ENCODE peak calls at places on chromosomes 5 and 9, in six cellular contexts. One of them, this sample, is unnamed.

GRCh38 chr9:30851600-30851999 is 1532.8 kb upstream of the ACO1 start:
- ATAC-seq in upper lobe of left lung: no peak
- ATAC-seq in HCT116: no peak
- ATAC-seq in gastrocnemius medialis: no peak
- ATAC-seq in IMR-90: no peak
- ATAC-seq in body of pancreas: no peak
- ATAC-seq in this sample: no peak

GRCh38 chr9:28014212-28014611 is 440.9 kb upstream of the C9orf72 start:
- ATAC-seq in HCT116: no peak
- ATAC-seq in upper lobe of left lung: no peak
- ATAC-seq in IMR-90: no peak
- ATAC-seq in body of pancreas: no peak
- ATAC-seq in gastrocnemius medialis: no peak
- ATAC-seq in this sample: no peak

GRCh38 chr9:98974554-98974953 is 30.8 kb downstream of the COL15A1 start:
- ATAC-seq in upper lobe of left lung: no peak
- ATAC-seq in gastrocnemius medialis: no peak
- ATAC-seq in HCT116: peak
- ATAC-seq in IMR-90: no peak
- ATAC-seq in body of pancreas: peak
- ATAC-seq in this sample: no peak

GRCh38 chr9:76412638-76413037 is 18.4 kb upstream of the RFK start:
- ATAC-seq in upper lobe of left lung: no peak
- ATAC-seq in HCT116: no peak
- ATAC-seq in gastrocnemius medialis: no peak
- ATAC-seq in body of pancreas: no peak
- ATAC-seq in IMR-90: no peak
- ATAC-seq in this sample: no peak

GRCh38 chr5:5633579-5633978 is 211.1 kb downstream of the ICE1 start:
- ATAC-seq in gastrocnemius medialis: no peak
- ATAC-seq in upper lobe of left lung: no peak
- ATAC-seq in IMR-90: no peak
- ATAC-seq in HCT116: no peak
- ATAC-seq in body of pancreas: no peak
- ATAC-seq in this sample: no peak

GRCh38 chr5:141737485-141737884 is 55.5 kb upstream of the ARAP3 start:
- ATAC-seq in IMR-90: no peak
- ATAC-seq in gastrocnemius medialis: no peak
- ATAC-seq in upper lobe of left lung: no peak
- ATAC-seq in body of pancreas: no peak
- ATAC-seq in HCT116: no peak
- ATAC-seq in this sample: no peak

GRCh38 chr9:126375386-126375785 is 48.8 kb downstream of the MVB12B start:
- ATAC-seq in body of pancreas: no peak
- ATAC-seq in IMR-90: peak
- ATAC-seq in upper lobe of left lung: peak
- ATAC-seq in HCT116: no peak
- ATAC-seq in gastrocnemius medialis: no peak
- ATAC-seq in this sample: peak

GRCh38 chr5:154740957-154741356 is 14.2 kb upstream of the LARP1 start:
- ATAC-seq in IMR-90: peak
- ATAC-seq in upper lobe of left lung: peak
- ATAC-seq in HCT116: no peak
- ATAC-seq in body of pancreas: no peak
- ATAC-seq in gastrocnemius medialis: peak
- ATAC-seq in this sample: peak

GRCh38 chr9:95514402-95514801 is 2.4 kb downstream of the PTCH1 start:
- ATAC-seq in upper lobe of left lung: no peak
- ATAC-seq in gastrocnemius medialis: no peak
- ATAC-seq in IMR-90: no peak
- ATAC-seq in HCT116: no peak
- ATAC-seq in body of pancreas: no peak
- ATAC-seq in this sample: no peak
- H3K4me3 ChIP-seq in upper lobe of left lung: no peak
- H3K4me3 ChIP-seq in gastrocnemius medialis: no peak
- H3K4me3 ChIP-seq in IMR-90: no peak
- H3K4me3 ChIP-seq in HCT116: no peak
- H3K4me3 ChIP-seq in body of pancreas: no peak
- H3K4me3 ChIP-seq in this sample: no peak

GRCh38 chr5:41924872-41925554 is at the start of gene FBXO4:
- ATAC-seq in IMR-90: peak
- ATAC-seq in gastrocnemius medialis: peak
- ATAC-seq in body of pancreas: peak
- ATAC-seq in upper lobe of left lung: peak
- ATAC-seq in HCT116: peak
- ATAC-seq in this sample: peak
- TF ChIP-seq POLR2A in IMR-90: peak
- TF ChIP-seq POLR2A in gastrocnemius medialis: peak
- TF ChIP-seq POLR2A in body of pancreas: peak
- TF ChIP-seq POLR2A in upper lobe of left lung: peak
- TF ChIP-seq POLR2A in HCT116: peak
- TF ChIP-seq POLR2A in this sample: peak

GRCh38 chr9:83218411-83219090 is 155.6 kb upstream of the RASEF start:
- ATAC-seq in HCT116: no peak
- ATAC-seq in body of pancreas: no peak
- ATAC-seq in gastrocnemius medialis: no peak
- ATAC-seq in upper lobe of left lung: no peak
- ATAC-seq in IMR-90: no peak
- ATAC-seq in this sample: no peak
- H3K4me3 ChIP-seq in HCT116: peak
- H3K4me3 ChIP-seq in body of pancreas: no peak
- H3K4me3 ChIP-seq in gastrocnemius medialis: peak
- H3K4me3 ChIP-seq in upper lobe of left lung: peak
- H3K4me3 ChIP-seq in IMR-90: no peak
- H3K4me3 ChIP-seq in this sample: no peak

DNA sequence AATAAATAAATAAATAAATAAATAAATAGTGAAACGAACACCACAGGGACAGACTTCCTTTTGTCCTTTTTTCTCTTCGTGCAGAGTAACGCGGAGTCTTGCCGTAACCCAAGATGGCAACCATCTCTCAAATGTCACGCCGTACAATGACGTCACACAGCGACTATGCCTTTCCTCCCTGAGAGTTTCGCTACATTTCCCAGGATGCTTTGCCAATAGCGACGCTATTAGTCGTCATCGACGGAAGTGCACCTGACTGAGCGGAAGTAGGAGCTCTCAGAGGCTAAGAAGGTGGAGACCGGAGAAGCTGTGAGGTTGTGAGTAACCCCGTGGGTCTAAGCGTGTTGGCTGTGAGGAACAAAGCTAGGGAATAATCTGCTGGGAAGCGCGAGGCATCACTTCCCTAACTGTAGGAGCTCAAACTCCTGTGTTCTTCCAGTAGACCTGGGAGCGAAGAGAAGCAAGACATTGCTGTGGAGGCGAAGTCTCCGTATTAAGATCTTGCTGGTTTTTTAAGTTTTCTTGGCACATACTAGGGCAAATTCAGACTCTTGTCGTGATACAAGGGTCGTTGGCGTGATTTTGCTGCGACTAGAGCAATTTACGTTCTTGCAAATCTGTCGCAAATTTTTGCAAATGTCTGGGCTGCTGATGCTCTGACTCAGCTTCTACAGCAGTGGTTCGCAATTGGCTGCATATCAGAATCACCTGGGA is at the start of gene TTC1:
- ATAC-seq in HCT116: peak
- ATAC-seq in body of pancreas: peak
- ATAC-seq in upper lobe of left lung: peak
- ATAC-seq in IMR-90: peak
- ATAC-seq in gastrocnemius medialis: peak
- ATAC-seq in this sample: peak
- TF ChIP-seq POLR2A in HCT116: peak
- TF ChIP-seq POLR2A in body of pancreas: peak
- TF ChIP-seq POLR2A in upper lobe of left lung: peak
- TF ChIP-seq POLR2A in IMR-90: peak
- TF ChIP-seq POLR2A in gastrocnemius medialis: peak
- TF ChIP-seq POLR2A in this sample: peak

DNA sequence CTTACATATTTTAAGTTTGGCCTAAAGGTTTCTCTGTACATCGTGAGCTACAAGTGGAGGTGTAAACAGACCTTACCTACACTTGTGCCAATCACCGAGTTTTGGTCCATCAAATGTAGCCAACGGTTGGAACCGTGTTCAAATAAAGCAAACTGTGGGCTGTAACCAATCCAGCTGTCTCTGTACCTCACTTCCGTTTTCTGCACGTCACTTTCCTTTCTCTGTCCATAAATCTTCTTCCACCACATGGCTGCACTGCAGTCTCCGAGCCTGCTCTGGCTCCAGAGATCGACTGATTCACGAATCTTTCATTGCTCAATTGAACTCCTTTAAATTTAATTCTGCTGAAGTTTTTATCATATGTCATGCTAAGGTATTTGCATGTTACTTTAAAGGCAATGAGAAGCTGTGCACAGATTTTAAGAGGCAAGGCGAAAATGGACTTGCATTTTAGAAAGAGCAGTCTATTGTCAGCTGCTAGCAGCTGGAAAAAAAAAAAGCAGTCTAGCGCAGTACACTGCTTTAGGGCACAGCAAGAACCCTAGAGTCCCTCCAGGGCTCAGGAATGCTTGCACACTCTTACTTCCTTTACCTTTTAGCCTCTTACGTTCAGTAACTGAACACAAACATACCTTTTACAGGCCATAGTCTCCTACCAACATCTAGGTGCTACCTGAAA is 13.2 kb downstream of the TTC39B start:
- ATAC-seq in body of pancreas: no peak
- ATAC-seq in upper lobe of left lung: no peak
- ATAC-seq in gastrocnemius medialis: no peak
- ATAC-seq in IMR-90: no peak
- ATAC-seq in HCT116: no peak
- ATAC-seq in this sample: no peak
- H3K4me3 ChIP-seq in body of pancreas: no peak
- H3K4me3 ChIP-seq in upper lobe of left lung: peak
- H3K4me3 ChIP-seq in gastrocnemius medialis: no peak
- H3K4me3 ChIP-seq in IMR-90: no peak
- H3K4me3 ChIP-seq in HCT116: no peak
- H3K4me3 ChIP-seq in this sample: peak

DNA sequence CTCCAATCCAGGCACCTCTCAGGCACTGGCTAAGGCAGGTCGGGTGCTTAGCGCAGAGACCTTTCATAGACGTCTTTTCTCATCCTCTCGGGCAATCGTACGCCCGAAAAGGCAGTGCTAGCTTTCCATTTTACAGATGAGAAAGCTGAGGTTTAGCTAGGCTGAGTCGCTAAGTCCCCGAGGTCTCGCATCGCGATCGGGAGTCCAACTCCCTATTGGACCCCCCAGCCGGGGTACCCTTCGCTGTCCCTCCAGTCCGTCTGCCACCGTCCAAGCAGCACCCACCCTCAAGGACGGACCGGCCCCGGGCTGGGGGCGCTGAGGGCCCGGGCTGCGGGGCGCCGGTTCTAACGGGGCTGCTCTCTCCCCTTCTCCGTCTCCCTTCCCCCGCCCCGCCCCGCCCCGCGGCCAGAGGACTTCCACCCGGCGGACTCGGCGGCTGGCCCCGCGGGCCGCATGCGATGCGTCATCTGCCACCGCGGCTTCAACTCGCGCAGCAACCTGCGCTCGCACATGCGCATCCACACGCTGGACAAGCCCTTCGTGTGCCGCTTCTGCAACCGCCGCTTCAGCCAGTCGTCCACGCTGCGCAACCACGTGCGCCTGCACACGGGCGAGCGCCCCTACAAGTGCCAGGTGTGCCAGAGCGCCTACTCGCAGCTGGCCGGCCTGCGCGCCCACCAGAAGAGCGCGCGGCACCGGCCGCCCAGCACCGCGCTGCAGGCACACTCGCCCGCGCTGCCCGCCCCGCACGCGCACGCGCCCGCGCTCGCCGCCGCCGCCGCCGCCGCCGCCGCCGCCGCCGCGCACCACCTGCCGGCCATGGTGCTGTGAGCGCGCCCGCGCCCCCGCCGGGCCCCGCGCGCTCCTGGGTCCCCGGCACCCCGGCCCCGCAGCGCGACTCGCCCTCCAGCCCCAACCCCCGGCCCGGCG is 12.5 kb upstream of the EXOSC2 start:
- ATAC-seq in gastrocnemius medialis: peak
- ATAC-seq in HCT116: peak
- ATAC-seq in body of pancreas: peak
- ATAC-seq in IMR-90: peak
- ATAC-seq in upper lobe of left lung: peak
- ATAC-seq in this sample: peak
- TF ChIP-seq POLR2A in gastrocnemius medialis: no peak
- TF ChIP-seq POLR2A in HCT116: peak
- TF ChIP-seq POLR2A in body of pancreas: no peak
- TF ChIP-seq POLR2A in IMR-90: no peak
- TF ChIP-seq POLR2A in upper lobe of left lung: no peak
- TF ChIP-seq POLR2A in this sample: no peak

DNA sequence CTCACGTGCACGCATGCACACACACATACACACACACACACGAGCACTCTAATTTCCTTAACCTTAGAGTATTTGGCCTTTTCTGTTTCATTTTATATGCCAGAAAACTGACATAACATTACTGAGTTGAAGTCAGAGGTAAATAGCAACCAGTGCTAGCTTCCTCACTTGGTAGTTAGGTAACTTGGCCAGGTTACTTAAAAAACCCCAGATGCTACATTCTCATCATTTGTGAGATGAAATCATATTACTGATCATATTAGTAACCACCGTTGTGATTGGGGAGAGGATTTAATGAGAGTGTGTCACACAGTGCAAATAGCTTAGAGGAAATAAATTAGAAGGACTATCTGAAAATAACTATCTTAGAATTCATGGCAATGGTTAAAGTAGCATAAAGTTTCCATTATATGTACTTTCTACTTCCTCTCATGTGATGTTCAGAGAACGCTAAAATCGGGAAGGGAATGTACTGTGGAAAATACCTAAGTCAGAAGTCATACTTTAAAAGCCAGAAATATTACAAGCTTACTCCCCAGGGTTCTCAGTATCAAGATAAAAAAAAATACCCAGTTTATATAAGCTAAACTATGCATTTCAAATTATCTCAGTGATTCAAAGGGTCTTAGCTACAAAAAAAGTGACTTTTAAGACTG is 120.5 kb downstream of the TUSC1 start:
- ATAC-seq in gastrocnemius medialis: no peak
- ATAC-seq in IMR-90: no peak
- ATAC-seq in HCT116: no peak
- ATAC-seq in upper lobe of left lung: no peak
- ATAC-seq in body of pancreas: no peak
- ATAC-seq in this sample: no peak
- H3K4me3 ChIP-seq in gastrocnemius medialis: no peak
- H3K4me3 ChIP-seq in IMR-90: no peak
- H3K4me3 ChIP-seq in HCT116: no peak
- H3K4me3 ChIP-seq in upper lobe of left lung: no peak
- H3K4me3 ChIP-seq in body of pancreas: no peak
- H3K4me3 ChIP-seq in this sample: no peak

DNA sequence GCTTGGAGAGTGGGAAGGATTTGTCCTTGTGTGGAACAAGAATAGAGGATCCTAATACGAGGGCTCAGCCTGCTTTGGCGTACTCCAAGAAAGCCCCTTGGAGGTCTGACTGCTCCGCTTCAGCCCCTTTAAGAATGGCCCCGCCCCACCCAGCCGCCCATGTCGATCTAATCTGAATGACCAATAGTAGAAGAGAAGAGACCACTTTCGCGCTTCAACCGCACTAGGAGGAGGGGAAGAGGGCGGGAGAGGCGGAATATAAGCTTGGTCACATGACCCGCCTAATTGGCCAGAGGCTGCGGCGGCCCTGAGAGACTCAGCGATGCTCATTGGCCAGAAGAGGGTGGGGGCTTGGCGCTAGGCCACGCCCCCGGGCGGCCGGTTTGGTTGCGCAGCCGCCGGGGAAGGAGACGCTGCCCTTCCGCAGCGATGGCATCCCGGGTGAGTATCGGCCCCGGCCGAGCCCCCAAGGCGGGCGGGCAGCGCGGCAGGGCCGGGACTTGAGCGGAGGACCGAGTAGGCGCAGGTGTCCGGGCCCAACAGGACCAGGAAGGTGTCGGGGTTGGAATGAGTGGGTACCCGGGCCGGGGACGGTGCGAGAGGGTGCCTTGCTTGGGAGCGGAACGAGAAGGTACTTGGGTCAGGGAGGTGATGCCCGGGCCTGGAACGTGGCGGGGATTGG is at the start of gene MIGA2:
- ATAC-seq in HCT116: peak
- ATAC-seq in IMR-90: peak
- ATAC-seq in upper lobe of left lung: peak
- ATAC-seq in body of pancreas: peak
- ATAC-seq in gastrocnemius medialis: peak
- ATAC-seq in this sample: peak
- TF ChIP-seq POLR2A in HCT116: peak
- TF ChIP-seq POLR2A in IMR-90: peak
- TF ChIP-seq POLR2A in upper lobe of left lung: peak
- TF ChIP-seq POLR2A in body of pancreas: peak
- TF ChIP-seq POLR2A in gastrocnemius medialis: peak
- TF ChIP-seq POLR2A in this sample: peak